ENCODE peak calls at places on chromosomes 5 and 9, in five cellular contexts. T is NCI-H524, J is NCI-H1417, X is neural crest cell, I is lower lobe of right lung. A is an unnamed sample.

GRCh38 chr5:3377176-3377575 is 218.5 kb upstream of the IRX1 start:
- DNase-seq in X (no peak), J (no peak), I (no peak), T (no peak), A (no peak)

GRCh38 chr5:147464211-147464610 is 45.7 kb downstream of the DPYSL3 start:
- DNase-seq in X (no peak), I (no peak), T (peak), J (peak), A (no peak)

GRCh38 chr5:138790684-138791083 is 37.5 kb downstream of the CTNNA1 start:
- DNase-seq in J (no peak), X (no peak), I (no peak), T (no peak), A (no peak)

GRCh38 chr5:91712718-91713117 is 329.6 kb upstream of the ARRDC3 start:
- DNase-seq in I (no peak), J (no peak), T (no peak), X (no peak), A (no peak)

GRCh38 chr9:110814159-110814558 is 145.6 kb downstream of the MUSK start:
- DNase-seq in I (no peak), X (no peak), J (no peak), T (no peak), A (no peak)

GRCh38 chr5:5788793-5789192 is 366.3 kb downstream of the ICE1 start:
- DNase-seq in T (no peak), X (no peak), I (no peak), J (no peak), A (no peak)

GRCh38 chr5:135073771-135074345 is 39.8 kb upstream of the PITX1 start:
- DNase-seq in I (no peak), X (no peak), J (no peak), T (no peak), A (no peak)

GRCh38 chr9:110619831-110620230 is 40.3 kb upstream of the SVEP1 start:
- DNase-seq in T (no peak), J (no peak), X (no peak), I (no peak), A (no peak)

GRCh38 chr5:59238126-59238902 is 655.2 kb downstream of the PDE4D start:
- DNase-seq in I (no peak), J (no peak), T (no peak), X (no peak), A (no peak)

GRCh38 chr5:134018154-134018985 is 13.6 kb upstream of the VDAC1 start:
- DNase-seq in X (no peak), I (no peak), T (no peak), J (no peak), A (no peak)

GRCh38 chr5:73692981-73693380 is 67.0 kb downstream of the ARHGEF28 start:
- DNase-seq in T (no peak), X (no peak), J (no peak), I (no peak), A (no peak)

GRCh38 chr5:991472-992267 is 16.9 kb upstream of the NKD2 start:
- DNase-seq in X (no peak), I (peak), T (no peak), J (no peak), A (no peak)

GRCh38 chr5:142114686-142115085 is 6.1 kb downstream of the NDFIP1 start:
- DNase-seq in I (no peak), J (no peak), T (no peak), X (no peak), A (no peak)

GRCh38 chr5:132876020-132876759 is 2.7 kb downstream of the LEAP2 start:
- DNase-seq in T (no peak), J (no peak), I (no peak), X (no peak), A (no peak)

GRCh38 chr9:76921161-76921560 is 15.2 kb upstream of the PRUNE2 start:
- DNase-seq in J (no peak), T (no peak), I (no peak), X (no peak), A (no peak)

GRCh38 chr5:165723931-165724330 is 2218.5 kb downstream of the MAT2B start:
- DNase-seq in T (no peak), J (no peak), X (no peak), I (no peak), A (no peak)

GRCh38 chr5:107324071-107324470 is 346.7 kb downstream of the EFNA5 start:
- DNase-seq in T (no peak), X (no peak), J (peak), I (no peak), A (no peak)

GRCh38 chr5:5335708-5336211 is 86.7 kb upstream of the ICE1 start:
- DNase-seq in X (no peak), T (no peak), J (no peak), I (no peak), A (no peak)

GRCh38 chr5:39076757-39077475 is 2.7 kb upstream of the RICTOR start:
- DNase-seq in J (no peak), X (no peak), I (no peak), T (no peak), A (no peak)

GRCh38 chr5:111241696-111242095 is 17.5 kb downstream of the CAMK4 start:
- DNase-seq in T (no peak), X (no peak), I (no peak), J (no peak), A (no peak)

GRCh38 chr5:154312571-154312970 is 122.0 kb downstream of the GALNT10 start:
- DNase-seq in T (no peak), I (no peak), X (no peak), J (no peak), A (no peak)

GRCh38 chr5:78613151-78613533 is 35.4 kb downstream of the LHFPL2 start:
- DNase-seq in X (no peak), T (no peak), I (no peak), J (no peak), A (no peak)

GRCh38 chr5:133487093-133487492 is 125.2 kb downstream of the FSTL4 start:
- DNase-seq in T (no peak), J (no peak), I (no peak), X (no peak), A (no peak)

GRCh38 chr9:76456202-76456926 is 2.6 kb upstream of the GCNT1 start:
- DNase-seq in I (no peak), T (no peak), J (peak), X (no peak), A (no peak)

GRCh38 chr9:117273612-117274011 is 141.2 kb downstream of the ASTN2 start:
- DNase-seq in T (no peak), X (no peak), I (no peak), J (peak), A (no peak)

GRCh38 chr9:126517751-126518261 is 95.9 kb upstream of the LMX1B start:
- DNase-seq in I (no peak), T (no peak), J (peak), X (no peak), A (no peak)

GRCh38 chr9:129145316-129145715 is 32.7 kb downstream of the IER5L start:
- DNase-seq in I (no peak), T (no peak), J (no peak), X (no peak), A (no peak)

GRCh38 chr9:124510650-124511425 is 3.6 kb upstream of the NR5A1 start:
- DNase-seq in X (no peak), J (no peak), T (no peak), I (no peak), A (no peak)

GRCh38 chr5:17355585-17356346 is 138.3 kb downstream of the BASP1 start:
- DNase-seq in T (no peak), I (no peak), J (no peak), X (no peak), A (no peak)

GRCh38 chr5:77851229-77852067 is 75.3 kb upstream of the TBCA start:
- DNase-seq in T (peak), J (no peak), I (no peak), X (peak), A (peak)

GRCh38 chr9:96484521-96484931 is 34.6 kb downstream of the HABP4 start:
- DNase-seq in T (no peak), I (no peak), J (no peak), X (no peak), A (no peak)

GRCh38 chr5:75335952-75336624 is 932 bp upstream of the HMGCR start:
- DNase-seq in X (no peak), T (peak), I (no peak), J (peak), A (no peak)

GRCh38 chr5:83608122-83608521 is 112.5 kb downstream of the HAPLN1 start:
- DNase-seq in J (peak), X (peak), T (peak), I (no peak), A (peak)

GRCh38 chr9:127567119-127567897 is 44.8 kb upstream of the STXBP1 start:
- DNase-seq in I (peak), X (no peak), J (peak), T (no peak), A (peak)

GRCh38 chr5:170642776-170643436 is 139.1 kb downstream of the KCNIP1 start:
- DNase-seq in I (no peak), J (no peak), T (no peak), X (no peak), A (no peak)

GRCh38 chr5:110002652-110003051 is 312.9 kb downstream of the MAN2A1 start:
- DNase-seq in T (no peak), J (no peak), I (no peak), X (no peak), A (no peak)

GRCh38 chr5:107524111-107524510 is 146.6 kb downstream of the EFNA5 start:
- DNase-seq in X (no peak), J (no peak), I (no peak), T (no peak), A (no peak)

GRCh38 chr5:34507948-34508347 is 148.2 kb upstream of the RAI14 start:
- DNase-seq in X (no peak), T (no peak), I (no peak), J (no peak), A (no peak)